ENCODE peak calls at places on chromosome 22, in five cellular contexts. P, Q, T, F and O are unnamed samples.

GRCh38 chr22:45397806-45398205 is 15.6 kb downstream of the SMC1B start:
- DNase-seq in F (no peak), P (no peak), T (no peak), Q (no peak), O (peak)

GRCh38 chr22:41576877-41577276 is 12.8 kb downstream of the PMM1 start:
- DNase-seq in Q (no peak), T (peak), F (no peak), P (peak), O (peak)

GRCh38 chr22:37178350-37179125 is 9.5 kb downstream of the C1QTNF6 start:
- DNase-seq in P (no peak), F (no peak), T (peak), Q (no peak), O (no peak)

GRCh38 chr22:28800308-28801041 is at the start of gene XBP1:
- DNase-seq in Q (peak), T (peak), P (peak), F (peak), O (peak)

GRCh38 chr22:37752189-37753061 is 55.3 kb upstream of the GCAT start:
- DNase-seq in P (no peak), F (peak), Q (peak), T (peak), O (no peak)

GRCh38 chr22:38760477-38761201 is 4.8 kb upstream of the SUN2 start:
- DNase-seq in Q (no peak), F (no peak), P (no peak), T (no peak), O (no peak)

GRCh38 chr22:19807914-19808872 is 46.5 kb downstream of the GNB1L start:
- DNase-seq in Q (no peak), T (no peak), F (no peak), P (no peak), O (no peak)

GRCh38 chr22:39212721-39213376 is 31.9 kb downstream of the PDGFB start:
- DNase-seq in T (no peak), Q (no peak), F (no peak), P (no peak), O (peak)

GRCh38 chr22:46931414-46931813 is 169.0 kb downstream of the TBC1D22A start:
- DNase-seq in F (no peak), T (peak), Q (no peak), P (no peak), O (no peak)

GRCh38 chr22:40156001-40156516 is 21.7 kb upstream of the TNRC6B start:
- DNase-seq in P (peak), Q (no peak), F (no peak), T (peak), O (peak)

GRCh38 chr22:37308385-37309200 is 26.3 kb downstream of the CYTH4 start:
- DNase-seq in Q (no peak), P (no peak), F (no peak), T (no peak), O (no peak)

GRCh38 chr22:33227791-33228190 is 169.6 kb upstream of the SYN3 start:
- DNase-seq in Q (no peak), F (no peak), P (no peak), T (no peak), O (no peak)

GRCh38 chr22:23245045-23245798 is 64.9 kb downstream of the BCR start:
- DNase-seq in F (no peak), Q (no peak), T (peak), P (no peak), O (no peak)

GRCh38 chr22:42172385-42173172 is 42.0 kb upstream of the CYP2D6 start:
- DNase-seq in P (no peak), F (no peak), T (no peak), Q (no peak), O (no peak)

GRCh38 chr22:39686776-39687525 is 116.4 kb downstream of the CACNA1I start:
- DNase-seq in P (no peak), T (no peak), F (no peak), Q (no peak), O (no peak)